ENCODE peak calls at places on chromosome 15, in five cellular contexts. One of them, this sample, is unnamed. For H3K4me1 and H3K27me3, the result is how much of the 10 kb centered on the place peaks cover.

GRCh38 chr15:77548608-77549551 is 83.8 kb downstream of the LINGO1 start:
- DNase-seq in heart left ventricle: no peak
- DNase-seq in fibroblast of lung: no peak
- DNase-seq in cardiac muscle cell: no peak
- DNase-seq in hepatocyte: no peak
- DNase-seq in this sample: no peak

GRCh38 chr15:64003182-64003581 is 43.1 kb downstream of the DAPK2 start:
- DNase-seq in fibroblast of lung: no peak
- DNase-seq in heart left ventricle: no peak
- DNase-seq in cardiac muscle cell: no peak
- DNase-seq in hepatocyte: no peak
- DNase-seq in this sample: no peak

GRCh38 chr15:83113881-83114280 is 6.4 kb downstream of the TM6SF1 start:
- DNase-seq in fibroblast of lung: no peak
- DNase-seq in cardiac muscle cell: no peak
- DNase-seq in hepatocyte: no peak
- DNase-seq in heart left ventricle: no peak
- DNase-seq in this sample: no peak

GRCh38 chr15:28165791-28166190 is 66.7 kb upstream of the OCA2 start:
- DNase-seq in cardiac muscle cell: no peak
- DNase-seq in fibroblast of lung: no peak
- DNase-seq in hepatocyte: no peak
- DNase-seq in heart left ventricle: no peak
- DNase-seq in this sample: no peak

GRCh38 chr15:45050587-45050986 is 27.6 kb downstream of the SORD start:
- DNase-seq in cardiac muscle cell: no peak
- DNase-seq in heart left ventricle: no peak
- DNase-seq in fibroblast of lung: no peak
- DNase-seq in hepatocyte: no peak
- DNase-seq in this sample: no peak

GRCh38 chr15:71374607-71375352 is 259.5 kb downstream of the THSD4 start:
- DNase-seq in fibroblast of lung: peak
- DNase-seq in hepatocyte: no peak
- DNase-seq in heart left ventricle: no peak
- DNase-seq in cardiac muscle cell: no peak
- DNase-seq in this sample: no peak

GRCh38 chr15:65791335-65792129 is 561 bp downstream of the DENND4A start:
- DNase-seq in cardiac muscle cell: peak
- DNase-seq in hepatocyte: peak
- DNase-seq in fibroblast of lung: peak
- DNase-seq in heart left ventricle: peak
- DNase-seq in this sample: peak

GRCh38 chr15:80476036-80476435 is 71.9 kb downstream of the ARNT2 start:
- DNase-seq in hepatocyte: no peak
- DNase-seq in cardiac muscle cell: no peak
- DNase-seq in heart left ventricle: no peak
- DNase-seq in fibroblast of lung: no peak
- DNase-seq in this sample: no peak

GRCh38 chr15:79378394-79379158 is 53.6 kb upstream of the MINAR1 start:
- DNase-seq in fibroblast of lung: peak
- DNase-seq in heart left ventricle: no peak
- DNase-seq in hepatocyte: no peak
- DNase-seq in cardiac muscle cell: no peak
- DNase-seq in this sample: no peak

GRCh38 chr15:42494998-42495360 is 455 bp upstream of the SNAP23 start:
- DNase-seq in hepatocyte: peak
- DNase-seq in heart left ventricle: peak
- DNase-seq in cardiac muscle cell: no peak
- DNase-seq in fibroblast of lung: peak
- DNase-seq in this sample: no peak
- H3K4me1 ChIP-seq in hepatocyte: under half
- H3K4me1 ChIP-seq in heart left ventricle: under half
- H3K4me1 ChIP-seq in cardiac muscle cell: under half
- H3K4me1 ChIP-seq in fibroblast of lung: under half
- H3K4me1 ChIP-seq in this sample: half or more

GRCh38 chr15:59994855-59995557 is 9.1 kb upstream of the FOXB1 start:
- DNase-seq in hepatocyte: no peak
- DNase-seq in heart left ventricle: no peak
- DNase-seq in fibroblast of lung: no peak
- DNase-seq in cardiac muscle cell: peak
- DNase-seq in this sample: no peak
- H3K27me3 ChIP-seq in hepatocyte: half or more
- H3K27me3 ChIP-seq in heart left ventricle: half or more
- H3K27me3 ChIP-seq in fibroblast of lung: half or more
- H3K27me3 ChIP-seq in cardiac muscle cell: half or more
- H3K27me3 ChIP-seq in this sample: half or more

GRCh38 chr15:91948001-91948608 is 94.6 kb downstream of the SLCO3A1 start:
- DNase-seq in heart left ventricle: peak
- DNase-seq in cardiac muscle cell: peak
- DNase-seq in fibroblast of lung: peak
- DNase-seq in hepatocyte: no peak
- DNase-seq in this sample: no peak
- H3K27ac ChIP-seq in heart left ventricle: no peak
- H3K27ac ChIP-seq in cardiac muscle cell: peak
- H3K27ac ChIP-seq in fibroblast of lung: no peak
- H3K27ac ChIP-seq in hepatocyte: peak
- H3K27ac ChIP-seq in this sample: peak

GRCh38 chr15:67130166-67130565 is 64.8 kb downstream of the SMAD3 start:
- DNase-seq in fibroblast of lung: no peak
- DNase-seq in cardiac muscle cell: no peak
- DNase-seq in hepatocyte: no peak
- DNase-seq in heart left ventricle: no peak
- DNase-seq in this sample: no peak
- H3K4me1 ChIP-seq in fibroblast of lung: half or more
- H3K4me1 ChIP-seq in cardiac muscle cell: under half
- H3K4me1 ChIP-seq in hepatocyte: half or more
- H3K4me1 ChIP-seq in heart left ventricle: half or more
- H3K4me1 ChIP-seq in this sample: half or more